ENCODE peak calls at places on chromosomes 11 and 22, in five cellular contexts. T, W, F, H and P are unnamed samples.

GRCh38 chr11:63567044-63567840 is 4.1 kb upstream of the PLAAT2 start:
- DNase-seq in H (no peak), F (no peak), T (peak; percentile 83), W (no peak), P (peak; percentile 94)

GRCh38 chr11:61447601-61448551 is 18.0 kb downstream of the SDHAF2 start:
- DNase-seq in H (no peak), W (no peak), T (no peak), F (no peak), P (no peak)

GRCh38 chr11:7196396-7197146 is 55.1 kb upstream of the SYT9 start:
- DNase-seq in H (no peak), F (no peak), T (no peak), W (no peak), P (no peak)

GRCh38 chr11:44030276-44030932 is 17.4 kb upstream of the ACCSL start:
- DNase-seq in F (peak; percentile 78), W (no peak), H (no peak), T (no peak), P (no peak)

GRCh38 chr22:39873963-39874362 is 19.6 kb downstream of the ENTHD1 start:
- DNase-seq in H (no peak), F (no peak), T (no peak), W (no peak), P (no peak)

GRCh38 chr11:120612363-120613263 is 101.1 kb downstream of the GRIK4 start:
- DNase-seq in F (no peak), W (no peak), H (no peak), T (no peak), P (no peak)

GRCh38 chr11:131278472-131278871 is 91.9 kb upstream of the NTM start:
- DNase-seq in T (no peak), F (no peak), W (no peak), H (no peak), P (no peak)

GRCh38 chr11:2264366-2265011 is 5.9 kb downstream of the ASCL2 start:
- DNase-seq in F (no peak), W (peak; percentile 23), T (no peak), H (no peak), P (no peak)

GRCh38 chr11:73989156-73989555 is 6.5 kb upstream of the UCP2 start:
- DNase-seq in W (no peak), H (no peak), T (no peak), F (no peak), P (no peak)

GRCh38 chr11:36326524-36327419 is 30.7 kb downstream of the PRR5L start:
- DNase-seq in W (no peak), F (no peak), T (no peak), H (no peak), P (no peak)

GRCh38 chr11:86740628-86741488 is 59.5 kb upstream of the PRSS23 start:
- DNase-seq in F (peak; percentile 11), H (no peak), W (peak; percentile 52), T (no peak), P (no peak)

GRCh38 chr11:102420547-102420946 is 32.0 kb downstream of the TMEM123 start:
- DNase-seq in F (no peak), H (no peak), W (no peak), T (no peak), P (no peak)

GRCh38 chr22:46108564-46109473 is 41.5 kb upstream of the PPARA start:
- DNase-seq in F (peak; percentile 17), W (no peak), T (no peak), H (no peak), P (no peak)

GRCh38 chr22:30332994-30333706 is 6.4 kb upstream of the TBC1D10A start:
- DNase-seq in H (no peak), F (no peak), T (no peak), W (no peak), P (no peak)

GRCh38 chr22:46846154-46846831 is 83.8 kb downstream of the TBC1D22A start:
- DNase-seq in W (no peak), T (no peak), F (no peak), H (no peak), P (no peak)

GRCh38 chr11:22456993-22457748 is 119.0 kb downstream of the SLC17A6 start:
- DNase-seq in W (no peak), T (no peak), F (peak; percentile 19), H (no peak), P (no peak)

GRCh38 chr11:1890856-1891830 is 552 bp downstream of the PRR33 start:
- DNase-seq in F (no peak), W (peak; percentile 74), H (peak; percentile 64), T (no peak), P (no peak)

GRCh38 chr11:110199184-110199981 is 97.0 kb downstream of the RDX start:
- DNase-seq in F (peak; percentile 70), T (no peak), W (no peak), H (no peak), P (no peak)

GRCh38 chr22:39208013-39208680 is 36.6 kb downstream of the PDGFB start:
- DNase-seq in W (no peak), H (peak; percentile 53), T (no peak), F (no peak), P (no peak)

GRCh38 chr11:119426142-119426541 is 3.2 kb upstream of the THY1 start:
- DNase-seq in F (no peak), W (no peak), T (no peak), H (no peak), P (no peak)
- H3K4me3 ChIP-seq in F (no peak overlapping the region), W (no peak overlapping the region), T (no peak overlapping the region), H (no peak overlapping the region), P (no peak overlapping the region)

GRCh38 chr11:134533511-134533910 is 121.5 kb upstream of the B3GAT1 start:
- DNase-seq in T (no peak), F (no peak), H (peak; percentile 15), W (no peak), P (no peak)
- H3K4me1 ChIP-seq in T (no peaks in the 10 kb centered on the region), F (peaks cover 26% of the 10 kb centered on the region), H (no peaks in the 10 kb centered on the region), W (no peaks in the 10 kb centered on the region), P (no peaks in the 10 kb centered on the region)

DNA sequence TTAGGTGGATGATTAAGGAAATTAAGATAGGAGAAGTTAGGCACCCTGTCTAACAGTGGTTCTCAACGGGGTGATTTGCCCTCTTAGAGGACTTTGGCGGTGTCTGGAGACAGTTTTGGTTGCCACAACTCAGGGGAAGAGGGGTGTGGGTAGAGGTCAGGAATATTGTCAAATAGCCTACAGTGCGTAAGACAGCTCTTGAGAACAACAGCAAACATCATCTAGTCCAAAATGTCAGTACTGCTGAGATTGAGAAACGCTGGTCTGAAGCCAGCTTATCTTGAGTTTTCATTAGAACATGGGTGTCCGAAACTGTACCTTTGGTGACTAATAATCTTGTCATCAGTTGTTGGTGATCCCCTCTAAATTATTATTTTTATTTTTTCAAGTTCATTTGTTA is 38.4 kb downstream of the CECR2 start:
- DNase-seq in W (no peak), T (no peak), F (no peak), H (no peak), P (no peak)
- H3K27ac ChIP-seq in W (peak overlapping the region; percentile 69), T (no peak overlapping the region), F (no peak overlapping the region), H (no peak overlapping the region), P (no peak overlapping the region)

DNA sequence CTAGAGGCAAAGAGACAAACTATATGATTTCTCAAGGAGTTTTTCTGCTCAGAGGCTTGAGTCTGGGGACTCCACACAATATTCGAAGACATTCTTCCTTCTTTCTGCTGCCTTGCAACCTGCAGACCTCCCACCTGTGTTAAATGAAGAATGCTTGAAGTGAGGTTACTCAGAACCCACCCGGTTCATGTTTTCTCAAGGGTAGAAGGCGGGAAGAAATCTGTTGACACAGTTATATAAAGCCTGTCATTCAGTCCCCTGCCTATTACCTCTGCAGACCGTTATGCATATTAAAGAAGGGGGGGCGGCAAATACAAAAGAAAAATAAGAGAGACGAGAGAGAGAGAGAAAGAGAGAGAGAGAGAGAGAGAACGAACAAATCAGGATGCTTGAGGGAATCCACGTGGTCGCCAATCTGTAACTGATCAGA is 2.2 kb upstream of the KMT2A start:
- DNase-seq in T (peak; percentile 63), H (no peak), F (no peak), W (no peak), P (peak; percentile 54)
- H3K4me3 ChIP-seq in T (peak overlapping the region; percentile 91), H (peak overlapping the region; percentile 94), F (peak overlapping the region; percentile 99), W (peak overlapping the region; percentile 97), P (peak overlapping the region; percentile 92)

GRCh38 chr11:10606536-10607208 is 38.2 kb upstream of the LYVE1 start:
- DNase-seq in T (no peak), F (no peak), W (no peak), H (no peak), P (no peak)

GRCh38 chr11:10603721-10604297 is 35.3 kb upstream of the LYVE1 start:
- DNase-seq in T (no peak), F (no peak), H (no peak), W (no peak), P (no peak)

GRCh38 chr11:10604340-10604748 is 35.9 kb upstream of the LYVE1 start:
- DNase-seq in T (no peak), W (peak; percentile 83), F (no peak), H (no peak), P (no peak)

GRCh38 chr11:10607462-10607861 is 39.0 kb upstream of the LYVE1 start:
- DNase-seq in W (no peak), T (no peak), H (no peak), F (no peak), P (no peak)

DNA sequence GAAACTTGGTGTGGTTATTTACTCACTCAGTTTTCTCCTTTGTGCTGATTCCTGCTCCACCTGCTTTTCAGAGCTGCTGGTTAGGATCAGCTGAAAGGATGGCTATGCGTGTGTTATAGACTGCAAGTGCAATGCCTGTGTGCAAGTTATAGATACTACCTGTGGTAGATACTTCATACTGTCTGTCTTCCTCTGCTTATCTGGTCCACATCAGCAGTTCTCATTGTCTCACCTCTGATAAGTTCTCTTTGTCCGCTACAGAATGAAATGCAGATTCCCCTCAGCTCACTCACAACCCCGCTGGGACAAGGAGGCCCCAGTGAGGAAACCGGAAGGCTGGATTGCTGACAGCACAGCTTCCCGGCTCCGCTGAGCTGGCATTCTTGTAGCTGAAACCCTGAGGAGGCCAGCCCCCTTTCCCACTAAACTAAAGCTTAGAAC is 37.5 kb upstream of the LYVE1 start:
- DNase-seq in T (no peak), F (peak; percentile 45), H (peak; percentile 80), W (peak; percentile 68), P (no peak)
- H3K4me1 ChIP-seq in T (no peaks in the 10 kb centered on the region), F (peaks cover 8% of the 10 kb centered on the region), H (peaks cover 44% of the 10 kb centered on the region), W (peaks cover 31% of the 10 kb centered on the region), P (no peaks in the 10 kb centered on the region)

GRCh38 chr11:71535825-71536224 is 2.0 kb upstream of the KRTAP5-8 start:
- DNase-seq in T (no peak), F (no peak), H (no peak), W (no peak), P (no peak)
- H3K27ac ChIP-seq in T (no peak overlapping the region), F (no peak overlapping the region), H (no peak overlapping the region), W (no peak overlapping the region), P (no peak overlapping the region)

GRCh38 chr11:124718801-124719200 is 20.9 kb upstream of the NRGN start:
- DNase-seq in H (no peak), F (no peak), W (no peak), T (no peak), P (no peak)
- H3K4me3 ChIP-seq in H (no peak overlapping the region), F (peak overlapping the region; percentile 52), W (no peak overlapping the region), T (no peak overlapping the region), P (no peak overlapping the region)

DNA sequence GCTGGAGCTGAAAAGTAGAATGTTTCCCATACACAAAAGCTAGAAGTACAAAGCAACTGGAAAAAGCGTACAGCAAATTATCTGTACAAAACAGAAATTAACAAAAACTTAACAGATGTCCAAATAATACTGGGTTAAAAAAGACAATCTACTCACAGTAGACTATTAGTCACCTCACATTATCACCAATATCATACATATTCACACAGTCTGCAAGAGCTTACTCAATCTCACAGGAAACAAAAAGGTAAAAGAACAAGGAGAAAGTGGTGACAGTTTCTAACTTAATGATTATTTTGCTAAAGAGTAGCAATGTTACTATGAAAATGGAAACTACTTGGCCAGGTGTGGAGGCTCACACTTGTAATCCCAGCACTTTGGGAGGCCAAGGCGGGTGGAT is 11.9 kb downstream of the CELF1 start:
- DNase-seq in H (no peak), F (no peak), T (no peak), W (no peak), P (no peak)
- H3K4me1 ChIP-seq in H (peaks cover 53% of the 10 kb centered on the region), F (peaks cover 4% of the 10 kb centered on the region), T (peaks cover 62% of the 10 kb centered on the region), W (peaks cover 69% of the 10 kb centered on the region), P (peaks cover 78% of the 10 kb centered on the region)